ENCODE peak calls at places on chromosomes 3 and 15, in six cellular contexts. F is adipocyte, S is heart left ventricle, B is PC-3, O is SK-N-SH, R is GM23248. G is an unnamed sample. For H3K9me3, H3K27me3 and H3K36me3, the result is how much of the 10 kb centered on the place peaks cover.

GRCh38 chr3:183008799-183009198 is 28.5 kb upstream of the DCUN1D1 start:
- DNase-seq in F (no peak), S (no peak), B (no peak), O (no peak), R (no peak), G (no peak)

GRCh38 chr3:65448120-65448519 is 590.6 kb downstream of the MAGI1 start:
- DNase-seq in F (no peak), S (no peak), B (no peak), O (no peak), R (no peak), G (no peak)

GRCh38 chr3:156689589-156689988 is 15.2 kb downstream of the TIPARP start:
- DNase-seq in F (no peak), S (no peak), B (no peak), O (no peak), R (no peak), G (no peak)

GRCh38 chr3:115074502-115074901 is 72.6 kb downstream of the ZBTB20 start:
- DNase-seq in F (peak), S (no peak), B (no peak), O (no peak), R (peak), G (no peak)

GRCh38 chr3:172268896-172269295 is 179.4 kb downstream of the GHSR start:
- DNase-seq in F (peak), S (no peak), B (no peak), O (no peak), R (peak), G (no peak)

GRCh38 chr15:28125673-28126651 is 26.8 kb upstream of the OCA2 start:
- DNase-seq in F (peak), S (peak), B (peak), O (peak), R (peak), G (no peak)

GRCh38 chr3:3800685-3801509 is 1.7 kb downstream of the LRRN1 start:
- DNase-seq in F (peak), S (peak), B (no peak), O (peak), R (peak), G (no peak)

GRCh38 chr3:22117751-22118346 is 366.8 kb upstream of the ZNF385D start:
- DNase-seq in F (peak), S (no peak), B (peak), O (peak), R (peak), G (no peak)

GRCh38 chr3:125351814-125352456 is 23.2 kb downstream of the ZNF148 start:
- DNase-seq in F (peak), S (no peak), B (peak), O (no peak), R (peak), G (no peak)

GRCh38 chr3:182118081-182118480 is 406.4 kb downstream of the SOX2 start:
- DNase-seq in F (no peak), S (no peak), B (peak), O (no peak), R (no peak), G (no peak)

GRCh38 chr3:76438971-76439370 is 600.9 kb upstream of the ROBO2 start:
- DNase-seq in F (peak), S (no peak), B (peak), O (no peak), R (peak), G (no peak)

GRCh38 chr3:4804161-4805058 is 174.8 kb upstream of the BHLHE40 start:
- DNase-seq in F (no peak), S (no peak), B (no peak), O (no peak), R (no peak), G (no peak)

GRCh38 chr3:138850151-138850550 is 15.4 kb upstream of the PIK3CB start:
- DNase-seq in F (peak), S (no peak), B (no peak), O (no peak), R (peak), G (peak)

GRCh38 chr15:34038404-34039179 is 412 bp downstream of the AVEN start:
- DNase-seq in F (peak), S (peak), B (peak), O (peak), R (peak), G (peak)

GRCh38 chr15:64464271-64465005 is 4.1 kb downstream of the ZNF609 start:
- DNase-seq in F (peak), S (no peak), B (no peak), O (no peak), R (peak), G (peak)

GRCh38 chr3:165796701-165797100 is 40.5 kb downstream of the BCHE start:
- DNase-seq in F (no peak), S (no peak), B (no peak), O (no peak), R (no peak), G (no peak)
- H3K9me3 ChIP-seq in F (under half), S (under half), B (under half), O (under half), R (under half), G (under half)

DNA sequence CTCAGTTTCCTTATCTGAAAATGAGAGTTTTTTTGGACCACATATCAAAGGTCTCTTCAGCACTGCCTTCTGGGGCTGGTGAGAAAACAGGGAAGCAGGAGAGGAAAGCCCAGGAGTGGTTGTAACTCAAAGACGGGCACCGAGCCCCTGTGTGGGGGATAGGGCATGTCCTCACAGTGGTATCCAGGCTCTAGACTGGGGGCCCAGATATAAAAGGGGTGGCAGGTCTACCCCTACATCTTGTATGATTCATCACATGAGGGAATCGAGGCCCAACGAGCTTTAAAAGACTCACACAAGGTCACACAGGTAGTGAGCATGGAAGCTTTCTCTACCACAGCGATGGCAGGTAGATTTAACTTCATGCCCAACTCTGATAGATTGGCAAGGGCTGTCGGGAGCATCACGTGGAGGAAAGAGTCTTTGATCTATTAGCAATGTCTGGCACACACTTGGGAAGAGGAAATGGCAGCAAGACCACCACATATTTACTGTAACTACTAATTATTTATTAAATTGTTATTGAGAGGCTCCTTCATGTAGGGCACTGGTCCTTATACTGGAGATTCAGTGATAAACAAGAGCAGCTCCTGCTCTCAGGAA is 4.1 kb upstream of the EPHB3 start:
- DNase-seq in F (no peak), S (no peak), B (no peak), O (no peak), R (no peak), G (no peak)
- H3K27me3 ChIP-seq in F (half or more), S (under half), B (under half), O (under half), R (under half), G (under half)

DNA sequence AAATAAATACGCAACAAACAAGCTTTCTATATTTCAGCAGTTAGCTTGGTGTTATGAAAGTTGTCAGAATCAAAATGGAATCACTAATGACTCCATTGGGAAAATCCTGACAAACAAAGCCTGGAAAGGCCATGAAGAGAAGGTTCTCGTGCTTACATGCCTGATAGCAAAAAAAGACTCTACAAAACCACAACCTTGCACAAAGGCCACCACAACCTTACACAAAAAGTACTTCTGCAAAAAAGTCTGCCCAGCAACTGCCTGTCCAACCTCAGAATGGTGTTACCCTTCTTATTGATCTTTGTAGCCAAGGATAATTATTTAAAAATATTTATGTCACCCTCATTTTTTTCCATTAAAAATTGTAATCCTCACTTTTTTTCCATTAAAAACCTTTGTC is 14.4 kb upstream of the PLSCR1 start:
- DNase-seq in F (no peak), S (no peak), B (no peak), O (no peak), R (no peak), G (no peak)
- H3K36me3 ChIP-seq in F (under half), S (under half), B (under half), O (under half), R (under half), G (under half)

GRCh38 chr15:47839233-47839867 is 122.0 kb downstream of the SEMA6D start:
- DNase-seq in F (no peak), S (no peak), B (no peak), O (no peak), R (no peak), G (no peak)
- H3K9me3 ChIP-seq in F (under half), S (under half), B (under half), O (under half), R (under half), G (under half)

DNA sequence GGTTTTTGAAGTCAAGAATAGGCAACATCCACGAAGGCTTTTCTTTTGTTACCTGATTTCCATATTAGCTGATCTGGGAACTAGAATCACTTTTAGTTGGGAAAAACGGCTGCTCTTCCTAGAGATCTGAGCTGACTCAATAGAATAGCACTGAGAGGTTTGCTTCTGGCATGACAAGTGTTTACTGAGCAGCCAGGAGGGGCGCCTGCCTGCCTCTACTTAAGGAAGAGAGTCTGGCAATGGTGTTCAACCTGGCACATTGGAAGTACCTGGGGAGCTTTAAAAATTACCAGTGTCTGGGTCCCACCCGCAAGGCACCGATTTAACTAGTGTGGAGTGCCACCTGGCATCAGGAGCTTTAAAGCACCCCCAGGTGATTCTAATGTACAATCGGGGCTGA is 34.4 kb downstream of the FAM43A start:
- DNase-seq in F (no peak), S (no peak), B (no peak), O (no peak), R (no peak), G (no peak)
- H3K27me3 ChIP-seq in F (under half), S (under half), B (under half), O (under half), R (under half), G (under half)

GRCh38 chr3:45978348-45978747 is 17.3 kb downstream of the FYCO1 start:
- DNase-seq in F (no peak), S (no peak), B (peak), O (no peak), R (no peak), G (no peak)

GRCh38 chr3:45980229-45980813 is 15.3 kb downstream of the FYCO1 start:
- DNase-seq in F (no peak), S (no peak), B (no peak), O (no peak), R (no peak), G (no peak)

GRCh38 chr3:45981321-45982038 is 14.1 kb downstream of the FYCO1 start:
- DNase-seq in F (peak), S (no peak), B (no peak), O (no peak), R (peak), G (no peak)

GRCh38 chr3:45980819-45981218 is 14.8 kb downstream of the FYCO1 start:
- DNase-seq in F (no peak), S (no peak), B (no peak), O (no peak), R (peak), G (no peak)

DNA sequence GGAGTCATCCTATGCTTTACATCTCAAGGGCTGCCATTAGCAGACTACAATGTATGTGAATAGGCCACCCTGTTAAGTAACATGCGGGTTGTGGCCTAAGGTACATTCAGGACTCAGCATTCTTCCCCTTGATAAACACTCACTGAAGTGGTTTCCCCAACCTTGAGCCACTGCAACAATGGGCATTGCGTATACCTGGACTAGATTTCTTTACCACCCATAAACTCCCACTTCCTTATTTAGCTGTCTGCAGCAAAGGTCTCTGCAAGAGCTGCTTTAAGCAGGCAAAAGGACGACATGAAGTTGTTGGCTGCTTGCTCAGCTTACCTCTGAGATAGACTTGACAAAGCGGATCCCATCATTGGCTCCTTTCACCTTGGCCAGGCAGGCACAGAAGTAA is 16.2 kb downstream of the FYCO1 start:
- DNase-seq in F (no peak), S (no peak), B (no peak), O (no peak), R (no peak), G (no peak)
- H3K36me3 ChIP-seq in F (half or more), S (under half), B (under half), O (half or more), R (under half), G (under half)